ENCODE peak calls at places on chromosomes 7 and 10, in six cellular contexts. X is nephron progenitor cell; N is non-pigmented ciliary epithelial cell; L is activated naive CD4-positive, alpha-beta T cell treated with anti-CD3 and anti-CD28 coated beads, Interleukin-2, amount 50 U/mL, for 16 hours; O is cardiac muscle cell; G is right cardiac atrium. H is an unnamed sample.

GRCh38 chr7:140403878-140404564 is at the start of gene RAB19:
- DNase-seq in X (no peak), N (no peak), L (peak), O (no peak), G (no peak), H (peak)

GRCh38 chr10:76866841-76867586 is 770.6 kb downstream of the KCNMA1 start:
- DNase-seq in X (no peak), N (no peak), L (no peak), O (no peak), G (no peak), H (no peak)

GRCh38 chr10:133178357-133179127 is 18.5 kb downstream of the KNDC1 start:
- DNase-seq in X (no peak), N (no peak), L (no peak), O (no peak), G (no peak), H (peak)

GRCh38 chr10:131654471-131655087 is 246.2 kb upstream of the PPP2R2D start:
- DNase-seq in X (no peak), N (no peak), L (no peak), O (no peak), G (no peak), H (peak)

GRCh38 chr7:151863386-151864079 is 13.4 kb downstream of the PRKAG2 start:
- DNase-seq in X (no peak), N (no peak), L (no peak), O (no peak), G (no peak), H (peak)

GRCh38 chr7:7274782-7275181 is 92.4 kb downstream of the C1GALT1 start:
- DNase-seq in X (no peak), N (no peak), L (no peak), O (no peak), G (no peak), H (no peak)

GRCh38 chr10:77673086-77673485 is 35.5 kb upstream of the KCNMA1 start:
- DNase-seq in X (no peak), N (no peak), L (no peak), O (no peak), G (no peak), H (no peak)

GRCh38 chr10:4196948-4197390 is 412.0 kb upstream of the KLF6 start:
- DNase-seq in X (no peak), N (no peak), L (no peak), O (no peak), G (no peak), H (no peak)

GRCh38 chr10:3783721-3784432 is 1.1 kb downstream of the KLF6 start:
- DNase-seq in X (no peak), N (no peak), L (peak), O (peak), G (peak), H (no peak)

GRCh38 chr10:70404906-70405824 is 1.2 kb downstream of the EIF4EBP2 start:
- DNase-seq in X (peak), N (peak), L (no peak), O (peak), G (peak), H (peak)

GRCh38 chr7:143375298-143376034 is 5.7 kb upstream of the ZYX start:
- DNase-seq in X (no peak), N (no peak), L (no peak), O (peak), G (no peak), H (no peak)

GRCh38 chr7:890868-891267 is 14.5 kb downstream of the GET4 start:
- DNase-seq in X (no peak), N (no peak), L (no peak), O (no peak), G (peak), H (no peak)

GRCh38 chr10:74750848-74751274 is 75.5 kb upstream of the KAT6B start:
- DNase-seq in X (no peak), N (no peak), L (no peak), O (no peak), G (no peak), H (no peak)

GRCh38 chr7:42994096-42994495 is 61.9 kb downstream of the MRPL32 start:
- DNase-seq in X (no peak), N (no peak), L (no peak), O (no peak), G (no peak), H (no peak)

GRCh38 chr10:125017547-125018298 is 75.8 kb downstream of the ZRANB1 start:
- DNase-seq in X (no peak), N (no peak), L (no peak), O (no peak), G (peak), H (no peak)

GRCh38 chr10:119428789-119429188 is 113.7 kb downstream of the RGS10 start:
- DNase-seq in X (peak), N (no peak), L (no peak), O (peak), G (peak), H (no peak)

GRCh38 chr7:94276797-94277196 is 117.9 kb upstream of the COL1A2 start:
- DNase-seq in X (no peak), N (no peak), L (no peak), O (peak), G (no peak), H (no peak)

GRCh38 chr10:1208376-1209311 is 152.5 kb downstream of the WDR37 start:
- DNase-seq in X (no peak), N (no peak), L (no peak), O (no peak), G (no peak), H (peak)

GRCh38 chr10:122374859-122375721 is 582 bp downstream of the PLEKHA1 start:
- DNase-seq in X (peak), N (peak), L (peak), O (peak), G (peak), H (peak)

GRCh38 chr10:79384773-79385391 is 37.6 kb downstream of the PPIF start:
- DNase-seq in X (no peak), N (no peak), L (no peak), O (no peak), G (no peak), H (no peak)

GRCh38 chr7:7614066-7614738 is 26.4 kb upstream of the UMAD1 start:
- DNase-seq in X (no peak), N (no peak), L (no peak), O (no peak), G (no peak), H (no peak)

GRCh38 chr10:96512524-96512991 is 1.2 kb downstream of the TLL2 start:
- DNase-seq in X (peak), N (no peak), L (no peak), O (peak), G (peak), H (no peak)

GRCh38 chr7:75054744-75055527 is 18.7 kb downstream of the RCC1L start:
- DNase-seq in X (no peak), N (peak), L (no peak), O (peak), G (peak), H (peak)

GRCh38 chr7:101185258-101185839 is 5.3 kb upstream of the NAT16 start:
- DNase-seq in X (no peak), N (no peak), L (no peak), O (no peak), G (no peak), H (no peak)

GRCh38 chr7:78095549-78095948 is 297.0 kb downstream of the PHTF2 start:
- DNase-seq in X (no peak), N (no peak), L (no peak), O (peak), G (no peak), H (no peak)

GRCh38 chr7:141864765-141865447 is 23.6 kb upstream of the PRSS37 start:
- DNase-seq in X (no peak), N (no peak), L (no peak), O (no peak), G (no peak), H (no peak)

GRCh38 chr7:74480861-74481417 is 27.2 kb downstream of the GTF2IRD1 start:
- DNase-seq in X (no peak), N (no peak), L (no peak), O (peak), G (peak), H (peak)

GRCh38 chr10:106795619-106796018 is 368.9 kb downstream of the SORCS1 start:
- DNase-seq in X (peak), N (no peak), L (no peak), O (peak), G (peak), H (no peak)

GRCh38 chr10:70192325-70192966 is 22.1 kb upstream of the SAR1A start:
- DNase-seq in X (no peak), N (no peak), L (no peak), O (peak), G (no peak), H (no peak)

H was measured in upper lobe of right lung.